ENCODE peak calls at places on chromosomes 11 and 22, in seven cellular contexts. P, L, J, V, N, R and B are unnamed samples.

GRCh38 chr11:9525116-9525515 is 48.4 kb upstream of the WEE1 start:
- DNase-seq in P (no peak), L (no peak), J (no peak), V (no peak), N (no peak), R (no peak), B (no peak)

GRCh38 chr22:26483439-26484359 is at the start of the genes HPS4 and SRRD:
- DNase-seq in P (peak), L (peak), J (peak), V (peak), N (peak), R (peak), B (peak)

GRCh38 chr11:130155106-130155505 is 4.5 kb upstream of the ST14 start:
- DNase-seq in P (no peak), L (no peak), J (no peak), V (no peak), N (no peak), R (no peak), B (no peak)

GRCh38 chr11:84800755-84801346 is 826.3 kb downstream of the DLG2 start:
- DNase-seq in P (no peak), L (no peak), J (no peak), V (no peak), N (no peak), R (peak), B (no peak)

GRCh38 chr11:76962583-76963416 is 71.4 kb upstream of the B3GNT6 start:
- DNase-seq in P (no peak), L (no peak), J (peak), V (no peak), N (peak), R (no peak), B (no peak)

GRCh38 chr11:23688835-23689234 is 808.0 kb upstream of the LUZP2 start:
- DNase-seq in P (no peak), L (no peak), J (no peak), V (no peak), N (no peak), R (no peak), B (no peak)

GRCh38 chr22:29004647-29005371 is 56.8 kb downstream of the C22orf31 start:
- DNase-seq in P (no peak), L (peak), J (peak), V (no peak), N (peak), R (peak), B (no peak)

GRCh38 chr11:19679952-19680823 is 32.4 kb upstream of the NAV2 start:
- DNase-seq in P (peak), L (no peak), J (peak), V (no peak), N (peak), R (peak), B (peak)

GRCh38 chr22:50536231-50536630 is 6.4 kb upstream of the TYMP start:
- DNase-seq in P (no peak), L (no peak), J (no peak), V (no peak), N (no peak), R (no peak), B (no peak)

GRCh38 chr11:48028909-48029685 is 48.7 kb downstream of the PTPRJ start:
- DNase-seq in P (no peak), L (no peak), J (no peak), V (peak), N (no peak), R (no peak), B (no peak)

GRCh38 chr11:33552756-33553155 is 147.9 kb downstream of the C11orf91 start:
- DNase-seq in P (no peak), L (no peak), J (no peak), V (no peak), N (no peak), R (no peak), B (no peak)

GRCh38 chr11:31133064-31133463 is 236.5 kb downstream of the DCDC1 start:
- DNase-seq in P (no peak), L (no peak), J (no peak), V (no peak), N (no peak), R (no peak), B (no peak)

DNA sequence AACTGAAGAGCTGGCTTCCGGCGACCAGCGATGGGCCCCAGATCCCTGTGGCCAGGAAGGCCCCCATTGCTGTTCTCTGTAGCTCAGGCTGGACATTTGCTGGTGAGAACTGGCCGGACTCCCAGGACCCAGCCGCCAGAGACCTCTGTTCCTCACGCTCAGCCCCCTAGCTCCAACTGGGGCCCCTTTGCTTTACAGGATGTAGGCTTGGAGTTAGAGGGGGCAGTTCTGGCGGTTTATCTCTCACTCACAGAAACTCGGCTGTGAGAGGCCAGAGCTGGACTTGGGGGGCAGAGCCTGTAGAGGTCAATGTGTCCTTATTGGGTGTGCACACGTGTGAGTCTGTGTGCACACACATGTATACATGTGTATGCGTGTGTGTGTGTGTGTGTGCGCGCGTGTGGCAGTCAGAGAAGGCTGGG is 494 bp downstream of the SMIM38 start:
- DNase-seq in P (no peak), L (no peak), J (no peak), V (peak), N (no peak), R (no peak), B (no peak)
- TF ChIP-seq POLR2AphosphoS5 in P (no peak), L (no peak), J (no peak), V (no peak), N (no peak), R (no peak), B (no peak)

GRCh38 chr22:27558658-27559371 is 242.7 kb downstream of the MN1 start:
- DNase-seq in P (no peak), L (no peak), J (no peak), V (no peak), N (peak), R (no peak), B (no peak)
- TF ChIP-seq POLR2AphosphoS5 in P (no peak), L (no peak), J (no peak), V (no peak), N (no peak), R (no peak), B (no peak)

DNA sequence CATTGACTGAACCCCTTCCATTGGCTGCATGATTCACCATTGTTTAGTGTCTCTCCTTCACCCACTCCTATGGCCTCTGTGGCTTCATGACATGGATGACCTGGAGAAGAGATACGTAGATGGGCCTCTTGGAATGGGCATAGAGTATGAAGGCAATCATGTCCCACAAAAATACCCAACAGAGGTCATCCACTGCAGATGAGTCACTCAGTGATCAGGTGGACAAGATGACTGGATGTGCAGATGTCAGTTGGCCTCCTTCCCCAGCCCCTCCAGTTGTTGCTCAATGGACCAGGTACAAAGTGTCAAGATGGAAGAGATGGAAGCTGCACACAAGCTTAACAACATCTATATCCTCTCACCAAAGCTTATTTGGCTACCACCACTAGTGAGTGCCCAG is 41.0 kb upstream of the CLPB start:
- DNase-seq in P (no peak), L (no peak), J (no peak), V (no peak), N (no peak), R (no peak), B (no peak)
- TF ChIP-seq POLR2AphosphoS5 in P (no peak), L (no peak), J (no peak), V (no peak), N (no peak), R (no peak), B (no peak)

GRCh38 chr22:38317995-38318715 is 922 bp upstream of the CSNK1E start:
- DNase-seq in P (no peak), L (peak), J (peak), V (no peak), N (peak), R (peak), B (peak)
- TF ChIP-seq POLR2AphosphoS5 in P (no peak), L (peak), J (peak), V (peak), N (peak), R (peak), B (peak)

DNA sequence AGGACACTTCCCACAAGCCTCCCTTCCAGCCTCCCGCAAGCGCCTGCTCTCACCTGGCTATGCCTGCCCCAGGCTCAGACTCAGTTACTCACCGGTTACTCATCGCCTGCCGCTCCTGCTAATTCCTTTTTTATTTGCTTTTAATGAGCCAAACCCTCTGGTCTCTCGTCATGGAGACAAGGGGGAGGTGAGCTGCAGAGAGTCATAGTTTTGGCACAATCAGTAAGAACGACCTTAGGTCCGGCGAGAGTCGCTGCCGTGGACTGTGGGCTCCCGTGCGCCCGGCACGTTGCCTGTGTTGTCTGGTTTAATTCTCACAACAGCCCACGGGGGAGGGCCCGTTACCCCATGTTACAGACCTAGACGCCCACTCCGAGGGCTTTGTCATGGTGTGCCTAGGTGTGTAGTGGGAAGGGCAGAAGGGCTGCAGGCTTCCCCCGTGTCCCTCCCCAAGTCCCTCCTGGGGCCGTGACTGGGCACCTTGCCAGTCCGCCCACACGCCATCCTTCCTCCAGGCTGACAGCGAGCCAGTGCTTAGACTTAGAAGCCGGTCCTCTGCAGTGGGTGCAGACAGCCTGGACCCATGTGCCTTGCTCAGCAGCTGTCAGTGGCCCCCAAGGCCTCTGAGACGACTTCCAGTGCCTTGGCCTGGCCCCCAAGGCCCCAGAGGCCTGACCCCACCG is 42.2 kb downstream of the WNT7B start:
- DNase-seq in P (no peak), L (no peak), J (peak), V (no peak), N (no peak), R (peak), B (no peak)
- TF ChIP-seq POLR2AphosphoS5 in P (no peak), L (no peak), J (no peak), V (no peak), N (no peak), R (peak), B (no peak)

DNA sequence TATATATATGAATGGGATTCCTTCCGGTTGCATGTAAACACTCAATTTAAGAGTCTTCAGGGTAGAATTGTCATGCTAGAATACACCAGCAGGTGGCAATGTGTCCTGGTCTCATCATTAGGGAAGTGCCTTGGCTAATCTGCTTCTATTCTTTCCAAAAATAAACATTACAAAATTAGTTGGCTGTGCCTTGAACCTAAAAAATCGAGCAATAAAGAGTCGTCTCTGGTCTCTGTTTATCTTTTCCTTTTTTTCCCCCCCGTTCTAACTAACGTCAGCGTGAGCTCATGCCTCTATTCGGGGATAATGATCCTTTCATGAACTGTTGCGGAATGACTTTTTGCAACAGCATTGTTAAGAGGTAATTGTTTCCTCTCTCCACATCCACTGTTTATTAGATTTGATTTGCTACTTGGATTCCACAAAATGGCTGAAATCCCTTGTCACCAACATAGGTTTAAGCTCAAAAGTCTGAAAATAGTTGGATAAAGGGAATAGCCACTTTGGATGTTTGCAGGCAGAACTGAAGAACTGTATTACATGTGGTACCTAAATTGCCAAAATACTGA is 1.2 kb upstream of the ARHGEF12 start:
- DNase-seq in P (no peak), L (peak), J (peak), V (no peak), N (peak), R (no peak), B (peak)
- TF ChIP-seq POLR2AphosphoS5 in P (no peak), L (no peak), J (peak), V (peak), N (peak), R (no peak), B (peak)

DNA sequence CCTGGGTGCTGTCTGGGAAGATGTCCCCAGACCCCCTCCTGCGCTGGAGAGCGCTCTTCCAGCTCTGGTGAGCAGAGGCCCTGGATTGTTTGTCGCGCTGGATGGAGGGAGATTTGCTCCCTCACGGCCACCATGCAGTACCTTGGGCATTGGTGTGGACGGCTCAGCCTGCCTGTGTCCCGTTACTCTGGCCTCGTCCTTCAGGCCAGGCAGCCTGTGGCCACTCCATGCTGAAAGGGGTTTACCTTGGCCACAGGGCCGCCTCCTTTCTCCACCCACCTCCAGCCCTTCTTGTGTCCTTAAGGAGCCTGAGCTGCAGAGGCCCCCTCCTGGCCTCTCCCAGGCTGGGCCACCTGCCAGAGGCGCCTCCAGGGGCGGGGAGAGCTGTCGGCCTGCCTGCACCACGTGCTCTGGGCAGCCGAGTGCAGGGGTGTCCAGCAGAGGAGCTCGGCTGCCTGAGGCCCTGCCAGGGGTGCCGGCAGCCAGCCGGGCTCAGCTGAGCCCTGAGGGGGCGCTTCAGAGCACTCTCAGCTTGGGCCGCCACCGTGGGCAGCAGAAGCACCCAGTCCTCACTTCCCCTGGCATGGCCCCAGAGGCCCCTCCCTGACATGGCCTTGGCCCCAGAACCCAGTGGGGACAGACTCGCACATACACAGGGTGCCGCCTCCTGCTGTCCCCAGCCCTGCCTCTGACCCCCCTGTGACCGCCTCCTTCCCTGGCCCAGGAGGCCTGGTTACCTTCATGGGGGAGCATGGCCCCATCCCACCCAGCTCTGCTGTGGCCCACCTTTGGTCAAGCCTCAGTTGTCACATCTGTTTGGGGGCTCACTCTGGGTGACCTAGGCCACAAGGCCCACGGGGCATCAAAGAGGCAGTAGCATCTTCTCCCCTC is 3.4 kb downstream of the CCND1 start:
- DNase-seq in P (no peak), L (peak), J (peak), V (peak), N (peak), R (no peak), B (peak)
- TF ChIP-seq POLR2AphosphoS5 in P (no peak), L (no peak), J (no peak), V (no peak), N (no peak), R (no peak), B (no peak)